ENCODE peak calls at places on chromosomes 12 and 14, in five cellular contexts. W is activated CD8-positive, alpha-beta T cell treated with anti-CD3 and anti-CD28 coated beads, Interleukin-2, amount 10 ng/mL, durations not matched to agents 7 days and 5 days; X is GM19239; B is CD8-positive, alpha-beta T cell; S is posterior cingulate gyrus. C is an unnamed sample.

GRCh38 chr12:10952645-10953044 is 13.6 kb upstream of the TAS2R14 start:
- DNase-seq in X (no peak), W (no peak), B (no peak), S (no peak), C (no peak)

GRCh38 chr12:27927347-27927746 is 45.2 kb downstream of the PTHLH start:
- DNase-seq in B (no peak), S (no peak), W (no peak), X (no peak), C (no peak)

GRCh38 chr14:72708708-72709475 is 185.0 kb downstream of the DPF3 start:
- DNase-seq in B (no peak), S (no peak), X (no peak), W (no peak), C (peak; percentile 73)

GRCh38 chr12:64097346-64098105 is 124.6 kb downstream of the KICS2 start:
- DNase-seq in X (no peak), W (no peak), B (no peak), S (no peak), C (no peak)

GRCh38 chr12:116303076-116303465 is 25.6 kb upstream of the MED13L start:
- DNase-seq in X (no peak), W (no peak), S (no peak), B (no peak), C (no peak)

GRCh38 chr12:130489293-130489692 is 151.6 kb downstream of the PIWIL1 start:
- DNase-seq in B (no peak), S (no peak), X (no peak), W (no peak), C (no peak)

GRCh38 chr14:29741909-29742401 is 185.7 kb downstream of the PRKD1 start:
- DNase-seq in B (no peak), S (no peak), W (no peak), X (no peak), C (no peak)

GRCh38 chr14:92362781-92363235 is 39.8 kb downstream of the SLC24A4 start:
- DNase-seq in X (no peak), S (peak; percentile 47), W (no peak), B (no peak), C (no peak)

GRCh38 chr12:89556976-89557375 is 31.1 kb upstream of the POC1B start:
- DNase-seq in W (no peak), X (no peak), B (no peak), S (no peak), C (no peak)

GRCh38 chr14:20350860-20351259 is 7.4 kb downstream of the PARP2 start:
- DNase-seq in B (no peak), W (no peak), S (no peak), X (no peak), C (no peak)

GRCh38 chr12:90859591-90859990 is 95.4 kb downstream of the CCER1 start:
- DNase-seq in B (no peak), W (no peak), S (no peak), X (no peak), C (no peak)

GRCh38 chr14:73634333-73634833 is 10.4 kb upstream of the DNAL1 start:
- DNase-seq in S (peak; percentile 56), W (no peak), B (no peak), X (no peak), C (peak; percentile 35)

GRCh38 chr12:4214912-4215861 is 58.4 kb upstream of the CCND2 start:
- DNase-seq in S (no peak), B (peak; percentile 21), X (peak; percentile 50), W (peak; percentile 44), C (peak; percentile 13)

GRCh38 chr12:22527999-22528398 is 16.3 kb downstream of the C2CD5 start:
- DNase-seq in B (no peak), X (no peak), S (no peak), W (no peak), C (no peak)

GRCh38 chr14:104805326-104805678 is 4.4 kb downstream of the ZBTB42 start:
- DNase-seq in W (no peak), S (no peak), X (no peak), B (no peak), C (no peak)

GRCh38 chr12:62693291-62694040 is 226.8 kb downstream of the MON2 start:
- DNase-seq in B (no peak), W (no peak), S (no peak), X (no peak), C (no peak)

GRCh38 chr12:98419795-98420402 is 95.5 kb upstream of the TMPO start:
- DNase-seq in B (no peak), W (no peak), S (no peak), X (no peak), C (no peak)

GRCh38 chr12:112239020-112239419 is 113.7 kb downstream of the TRAFD1 start:
- DNase-seq in X (no peak), W (no peak), S (no peak), B (no peak), C (no peak)

GRCh38 chr14:58641509-58641908 is 3.7 kb downstream of the DACT1 start:
- DNase-seq in S (no peak), W (no peak), X (no peak), B (no peak), C (no peak)

GRCh38 chr14:69356903-69357543 is 41.1 kb downstream of the ERH start:
- DNase-seq in B (no peak), X (no peak), S (no peak), W (no peak), C (no peak)

GRCh38 chr14:90409209-90409730 is 12.4 kb downstream of the CALM1 start:
- DNase-seq in S (peak; percentile 48), B (no peak), W (no peak), X (no peak), C (no peak)

GRCh38 chr14:65444230-65444629 is 31.7 kb downstream of the FUT8 start:
- DNase-seq in B (no peak), X (no peak), W (no peak), S (no peak), C (no peak)

C was measured in substantia nigra.